ENCODE peak calls at places on chromosomes 16 and 17, in seven cellular contexts. O is spleen; D is prostate gland; X is CD8-positive, alpha-beta T cell; L is Panc1; M is body of pancreas; J is mammary epithelial cell. Z is an unnamed sample. For H3K4me1, the result is how much of the 10 kb centered on the place peaks cover.

GRCh38 chr17:27546624-27547300 is 84.2 kb upstream of the LGALS9 start:
- DNase-seq in O (peak), D (no peak), X (no peak), L (no peak), M (no peak), J (no peak), Z (no peak)

GRCh38 chr17:48561894-48562810 is 16.0 kb downstream of the HOXB4 start:
- DNase-seq in O (no peak), D (no peak), X (no peak), L (no peak), M (no peak), J (no peak), Z (no peak)

GRCh38 chr16:11136600-11136999 is 119.4 kb downstream of the SOCS1 start:
- DNase-seq in O (no peak), D (no peak), X (no peak), L (no peak), M (peak), J (peak), Z (no peak)

GRCh38 chr16:71610936-71611871 is 14.8 kb upstream of the MARVELD3 start:
- DNase-seq in O (peak), D (peak), X (peak), L (peak), M (peak), J (peak), Z (peak)

GRCh38 chr16:70529051-70529777 is 5.6 kb downstream of the SF3B3 start:
- DNase-seq in O (no peak), D (no peak), X (no peak), L (no peak), M (no peak), J (peak), Z (no peak)

GRCh38 chr17:43528319-43528987 is 17.7 kb downstream of the ETV4 start:
- DNase-seq in O (peak), D (no peak), X (no peak), L (no peak), M (peak), J (no peak), Z (no peak)

GRCh38 chr16:57770361-57770760 is 31.9 kb downstream of the KIFC3 start:
- DNase-seq in O (no peak), D (no peak), X (no peak), L (no peak), M (no peak), J (no peak), Z (no peak)

GRCh38 chr16:79845006-79845733 is 244.6 kb upstream of the MAF start:
- DNase-seq in O (no peak), D (no peak), X (no peak), L (no peak), M (no peak), J (no peak), Z (no peak)

GRCh38 chr16:85199069-85199725 is 86.9 kb upstream of the CIBAR2 start:
- DNase-seq in O (no peak), D (no peak), X (no peak), L (no peak), M (no peak), J (no peak), Z (no peak)

GRCh38 chr16:10752843-10753523 is 9.3 kb downstream of the NUBP1 start:
- DNase-seq in O (peak), D (no peak), X (peak), L (no peak), M (peak), J (no peak), Z (no peak)

GRCh38 chr17:41002814-41003213 is 3.1 kb upstream of the KRTAP3-2 start:
- DNase-seq in O (no peak), D (no peak), X (no peak), L (no peak), M (no peak), J (peak), Z (no peak)

GRCh38 chr17:64016248-64016784 is 4.1 kb downstream of the ICAM2 start:
- DNase-seq in O (no peak), D (no peak), X (no peak), L (no peak), M (no peak), J (no peak), Z (no peak)

GRCh38 chr17:76266244-76266938 is 1.2 kb downstream of the UBALD2 start:
- DNase-seq in O (no peak), D (peak), X (no peak), L (no peak), M (peak), J (no peak), Z (no peak)

GRCh38 chr16:73125860-73126259 is 77.9 kb upstream of the ZFHX3 start:
- DNase-seq in O (no peak), D (no peak), X (no peak), L (no peak), M (no peak), J (peak), Z (no peak)

GRCh38 chr17:70329751-70330150 is 160.4 kb downstream of the KCNJ2 start:
- DNase-seq in O (no peak), D (no peak), X (no peak), L (no peak), M (no peak), J (no peak), Z (no peak)

GRCh38 chr17:31388770-31389672 is 2.5 kb upstream of the RAB11FIP4 start:
- DNase-seq in O (no peak), D (no peak), X (peak), L (peak), M (peak), J (no peak), Z (no peak)

GRCh38 chr16:30521873-30522641 is 4.3 kb downstream of the ZNF768 start:
- DNase-seq in O (no peak), D (no peak), X (no peak), L (no peak), M (no peak), J (no peak), Z (no peak)

GRCh38 chr17:17880577-17881196 is 43.9 kb upstream of the SREBF1 start:
- DNase-seq in O (no peak), D (no peak), X (no peak), L (no peak), M (no peak), J (no peak), Z (no peak)

GRCh38 chr16:27718136-27718766 is 168.3 kb downstream of the KATNIP start:
- DNase-seq in O (peak), D (no peak), X (no peak), L (no peak), M (peak), J (no peak), Z (no peak)

GRCh38 chr16:11389083-11389482 is 43.8 kb downstream of the RMI2 start:
- DNase-seq in O (peak), D (no peak), X (no peak), L (no peak), M (no peak), J (no peak), Z (no peak)

GRCh38 chr17:32227910-32228309 is 37.7 kb upstream of the RHBDL3 start:
- DNase-seq in O (no peak), D (no peak), X (no peak), L (no peak), M (no peak), J (no peak), Z (no peak)

GRCh38 chr17:38464251-38464722 is 36.0 kb downstream of the ARHGAP23 start:
- DNase-seq in O (no peak), D (no peak), X (no peak), L (no peak), M (no peak), J (no peak), Z (peak)

GRCh38 chr16:71289732-71290062 is 495 bp upstream of the CMTR2 start:
- DNase-seq in O (no peak), D (no peak), X (no peak), L (no peak), M (no peak), J (no peak), Z (no peak)

GRCh38 chr17:5078106-5079028 is at the start of gene ZFP3:
- DNase-seq in O (peak), D (peak), X (peak), L (no peak), M (peak), J (peak), Z (peak)

GRCh38 chr17:45733781-45734180 is 50.3 kb upstream of the CRHR1 start:
- DNase-seq in O (no peak), D (no peak), X (no peak), L (no peak), M (no peak), J (no peak), Z (no peak)

GRCh38 chr17:67636841-67637240 is 80.9 kb upstream of the NOL11 start:
- DNase-seq in O (no peak), D (no peak), X (no peak), L (no peak), M (peak), J (no peak), Z (no peak)

GRCh38 chr16:4011940-4012629 is 104.2 kb downstream of the ADCY9 start:
- DNase-seq in O (no peak), D (no peak), X (no peak), L (no peak), M (no peak), J (no peak), Z (no peak)

GRCh38 chr17:66296289-66296725 is 6.1 kb upstream of the PRKCA start:
- DNase-seq in O (no peak), D (no peak), X (no peak), L (no peak), M (no peak), J (no peak), Z (no peak)

GRCh38 chr17:64024215-64024654 is 3.8 kb upstream of the ICAM2 start:
- DNase-seq in O (no peak), D (no peak), X (no peak), L (no peak), M (peak), J (no peak), Z (no peak)

GRCh38 chr16:1546430-1546829 is 13.0 kb downstream of the TMEM204 start:
- DNase-seq in O (no peak), D (no peak), X (no peak), L (no peak), M (no peak), J (no peak), Z (no peak)

GRCh38 chr17:63658366-63658765 is 36.1 kb downstream of the MAP3K3 start:
- DNase-seq in O (no peak), D (no peak), X (no peak), L (no peak), M (no peak), J (no peak), Z (no peak)

GRCh38 chr16:30949655-30950515 is 1.0 kb downstream of the ORAI3 start:
- DNase-seq in O (peak), D (peak), X (peak), L (no peak), M (peak), J (peak), Z (peak)

GRCh38 chr17:48502312-48502711 is 28.5 kb downstream of the HOXB1 start:
- DNase-seq in O (no peak), D (no peak), X (no peak), L (no peak), M (no peak), J (no peak), Z (no peak)

GRCh38 chr17:41118721-41119120 is 548 bp upstream of the KRTAP4-11 start:
- DNase-seq in O (no peak), D (no peak), X (no peak), L (no peak), M (no peak), J (no peak), Z (no peak)

GRCh38 chr17:68867759-68868516 is 87.3 kb downstream of the ABCA8 start:
- DNase-seq in O (no peak), D (no peak), X (no peak), L (no peak), M (no peak), J (no peak), Z (no peak)

GRCh38 chr17:79991924-79992656 is 43.6 kb downstream of the TBC1D16 start:
- DNase-seq in O (no peak), D (peak), X (no peak), L (no peak), M (peak), J (no peak), Z (peak)

GRCh38 chr16:66844342-66845079 is at the start of gene CA7:
- DNase-seq in O (no peak), D (no peak), X (no peak), L (no peak), M (no peak), J (no peak), Z (peak)

GRCh38 chr16:66843191-66843590 is 1.0 kb upstream of the CA7 start:
- DNase-seq in O (no peak), D (no peak), X (no peak), L (no peak), M (no peak), J (no peak), Z (no peak)

GRCh38 chr16:66842765-66843164 is 1.4 kb upstream of the CA7 start:
- DNase-seq in O (no peak), D (no peak), X (no peak), L (no peak), M (no peak), J (peak), Z (peak)

GRCh38 chr16:66845080-66845410 is 831 bp downstream of the CA7 start:
- DNase-seq in O (no peak), D (no peak), X (no peak), L (no peak), M (no peak), J (no peak), Z (peak)

GRCh38 chr16:66844009-66844341 is 239 bp upstream of the CA7 start:
- DNase-seq in O (no peak), D (no peak), X (no peak), L (no peak), M (no peak), J (no peak), Z (no peak)
- H3K27ac ChIP-seq in O (no peak), D (no peak), X (no peak), L (no peak), M (no peak), J (no peak), Z (no peak)

DNA sequence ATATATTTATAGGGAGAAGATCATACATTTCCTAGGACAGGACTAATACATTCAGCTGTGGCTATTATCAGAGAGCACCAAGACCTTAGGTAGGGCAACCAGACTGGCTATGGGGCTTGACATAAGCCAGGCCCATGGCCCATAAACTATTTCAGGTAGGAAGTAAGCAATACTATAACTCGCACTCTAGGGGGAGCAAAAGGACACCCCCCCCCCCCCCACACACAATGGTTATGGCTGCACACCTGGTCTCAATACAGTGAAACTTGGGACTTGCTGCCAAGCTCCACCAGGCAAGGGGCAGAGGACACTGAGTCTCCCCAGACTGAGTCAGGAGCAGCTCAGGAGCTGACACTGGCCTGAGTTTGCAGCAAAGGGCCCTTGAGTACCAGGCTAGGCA is 348.9 kb upstream of the ASIC2 start:
- DNase-seq in O (no peak), D (no peak), X (no peak), L (no peak), M (no peak), J (no peak), Z (no peak)
- TF ChIP-seq CTCF in O (no peak), D (no peak), X (no peak), L (no peak), M (no peak), J (peak), Z (no peak)

GRCh38 chr17:77619326-77619725 is 339.2 kb upstream of the TNRC6C start:
- DNase-seq in O (no peak), D (no peak), X (no peak), L (no peak), M (no peak), J (no peak), Z (no peak)

GRCh38 chr17:77618173-77618572 is 340.3 kb upstream of the TNRC6C start:
- DNase-seq in O (peak), D (no peak), X (peak), L (no peak), M (no peak), J (no peak), Z (no peak)

GRCh38 chr17:77617516-77617915 is 341.0 kb upstream of the TNRC6C start:
- DNase-seq in O (peak), D (no peak), X (no peak), L (no peak), M (no peak), J (no peak), Z (no peak)

GRCh38 chr17:77619851-77620250 is 338.7 kb upstream of the TNRC6C start:
- DNase-seq in O (no peak), D (no peak), X (no peak), L (no peak), M (no peak), J (peak), Z (no peak)

DNA sequence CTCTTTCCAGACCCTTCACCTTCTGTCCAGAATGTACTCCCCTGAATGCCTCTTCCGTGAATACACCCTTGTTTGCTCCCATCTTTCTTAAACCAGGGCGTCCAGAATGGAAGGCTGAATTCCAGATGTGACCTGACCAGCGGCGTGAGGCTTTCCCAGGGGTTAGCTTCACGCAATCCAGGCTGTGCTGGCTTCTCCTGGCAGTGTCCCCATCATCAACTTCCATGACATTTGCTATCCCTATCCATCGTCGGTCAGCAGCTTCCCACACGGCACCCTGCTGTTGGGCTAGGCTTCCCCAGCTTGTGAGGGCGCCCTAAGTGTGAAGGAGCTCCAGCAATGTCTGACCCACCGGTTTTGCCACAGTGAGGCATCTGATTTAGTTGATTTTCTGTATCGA is 339.8 kb upstream of the TNRC6C start:
- DNase-seq in O (peak), D (no peak), X (no peak), L (no peak), M (no peak), J (no peak), Z (no peak)
- H3K4me1 ChIP-seq in O (under half), D (under half), X (under half), L (under half), M (under half), J (under half), Z (under half)

GRCh38 chr17:82930043-82930923 is 90.5 kb upstream of the ZNF750 start:
- DNase-seq in O (peak), D (no peak), X (no peak), L (no peak), M (peak), J (no peak), Z (peak)
- H3K27ac ChIP-seq in O (no peak), D (no peak), X (no peak), L (no peak), M (no peak), J (no peak), Z (no peak)

GRCh38 chr16:22093952-22094351 is 1.6 kb downstream of the VWA3A start:
- DNase-seq in O (no peak), D (no peak), X (no peak), L (no peak), M (no peak), J (no peak), Z (no peak)

GRCh38 chr16:22098538-22099255 is 6.4 kb downstream of the VWA3A start:
- DNase-seq in O (no peak), D (no peak), X (no peak), L (peak), M (no peak), J (peak), Z (no peak)

GRCh38 chr16:22103371-22103890 is 11.1 kb downstream of the VWA3A start:
- DNase-seq in O (no peak), D (no peak), X (no peak), L (no peak), M (no peak), J (no peak), Z (no peak)

GRCh38 chr16:22099256-22099975 is 7.1 kb downstream of the VWA3A start:
- DNase-seq in O (no peak), D (no peak), X (no peak), L (no peak), M (no peak), J (no peak), Z (no peak)
- TF ChIP-seq CTCF in O (no peak), D (no peak), X (no peak), L (peak), M (no peak), J (no peak), Z (no peak)

DNA sequence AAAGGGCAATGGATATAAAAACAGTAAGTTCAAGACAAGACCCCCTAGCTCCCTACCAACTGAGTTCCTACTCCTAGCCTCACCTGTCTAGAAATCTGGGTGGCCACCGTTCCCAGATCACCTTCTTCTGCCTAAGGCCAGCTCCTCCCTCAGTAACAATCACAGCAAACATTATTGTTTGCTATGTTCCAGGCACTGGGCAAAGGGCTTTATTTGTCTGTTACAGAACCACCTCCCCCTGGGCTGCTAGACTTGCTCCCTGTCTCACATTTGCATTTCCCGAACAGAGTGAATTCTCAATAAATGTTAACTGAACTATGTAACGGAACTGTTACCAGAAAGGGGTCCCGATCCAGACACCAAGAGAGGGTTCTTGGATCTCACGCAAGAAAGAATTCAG is 6.8 kb downstream of the LRRC3C start:
- DNase-seq in O (no peak), D (no peak), X (no peak), L (no peak), M (no peak), J (no peak), Z (no peak)
- H3K4me1 ChIP-seq in O (under half), D (under half), X (under half), L (under half), M (under half), J (under half), Z (under half)